ENCODE peak calls at places on chromosomes 1 and 21, in five cellular contexts. P, E, S, Y and W are unnamed samples.
A peak's percentile ranks its signal among the peaks of the same experiment; 100 is the strongest.

GRCh38 chr1:65068202-65069011 is 79.6 kb upstream of the AK4 start:
- DNase-seq in Y (peak; percentile 28), S (no peak), P (no peak), E (no peak), W (peak; percentile 14)

GRCh38 chr1:18515120-18515667 is 34.5 kb downstream of the KLHDC7A start:
- DNase-seq in E (no peak), P (no peak), Y (no peak), S (no peak), W (no peak)

GRCh38 chr1:182761396-182762395 is 27.9 kb upstream of the NPL start:
- DNase-seq in S (no peak), P (no peak), Y (peak; percentile 65), E (no peak), W (peak; percentile 35)

GRCh38 chr1:114310771-114311251 is 157.1 kb upstream of the SYT6 start:
- DNase-seq in S (peak; percentile 88), E (no peak), P (no peak), Y (no peak), W (no peak)

GRCh38 chr1:209863766-209864485 is 36.2 kb downstream of the UTP25 start:
- DNase-seq in S (no peak), Y (peak; percentile 60), E (no peak), P (no peak), W (no peak)

GRCh38 chr21:42421018-42421793 is 17.5 kb downstream of the UBASH3A start:
- DNase-seq in S (no peak), E (no peak), P (no peak), Y (no peak), W (no peak)

GRCh38 chr1:101452825-101453224 is 216.0 kb downstream of the S1PR1 start:
- DNase-seq in P (no peak), S (no peak), E (no peak), Y (no peak), W (no peak)

GRCh38 chr1:85569122-85569521 is 11.4 kb upstream of the CCN1 start:
- DNase-seq in P (no peak), Y (peak; percentile 59), S (peak; percentile 95), E (no peak), W (no peak)

GRCh38 chr1:158999301-159000069 is 10.2 kb upstream of the IFI16 start:
- DNase-seq in E (no peak), Y (peak; percentile 63), P (peak; percentile 93), S (peak; percentile 94), W (no peak)

GRCh38 chr1:205493241-205494085 is 11.0 kb upstream of the CDK18 start:
- DNase-seq in P (no peak), S (peak; percentile 83), E (no peak), Y (peak; percentile 85), W (no peak)

GRCh38 chr1:3417082-3417728 is 37.3 kb upstream of the ARHGEF16 start:
- DNase-seq in E (peak; percentile 56), Y (no peak), P (no peak), S (no peak), W (no peak)

GRCh38 chr1:30789388-30790255 is 32.0 kb upstream of the LAPTM5 start:
- DNase-seq in Y (no peak), S (no peak), E (no peak), P (no peak), W (no peak)

GRCh38 chr1:207282496-207283380 is 38.7 kb upstream of the CD55 start:
- DNase-seq in P (no peak), S (peak; percentile 67), E (no peak), Y (peak; percentile 9), W (no peak)

GRCh38 chr1:215114154-215114933 is 31.8 kb downstream of the KCNK2 start:
- DNase-seq in Y (peak; percentile 81), E (no peak), P (no peak), S (peak; percentile 88), W (no peak)

GRCh38 chr1:222334026-222334680 is 213.8 kb downstream of the HHIPL2 start:
- DNase-seq in E (no peak), P (no peak), S (peak; percentile 85), Y (peak; percentile 73), W (peak; percentile 1)

GRCh38 chr21:43359081-43359822 is 67.7 kb downstream of the SIK1 start:
- DNase-seq in Y (no peak), P (no peak), E (no peak), S (no peak), W (no peak)

GRCh38 chr1:200510228-200510623 is 100.4 kb upstream of the ZNF281 start:
- DNase-seq in P (peak; percentile 60), Y (peak; percentile 60), S (peak; percentile 67), E (peak; percentile 84), W (peak; percentile 87)

GRCh38 chr1:40409467-40409866 is 35.9 kb downstream of the SMAP2 start:
- DNase-seq in S (no peak), Y (no peak), P (no peak), E (no peak), W (no peak)

GRCh38 chr1:235455806-235456205 is 48.4 kb downstream of the B3GALNT2 start:
- DNase-seq in Y (no peak), E (no peak), P (no peak), S (no peak), W (no peak)

GRCh38 chr1:20187103-20187812 is 940 bp upstream of the PLA2G2C start:
- DNase-seq in E (peak; percentile 68), S (no peak), Y (no peak), P (no peak), W (no peak)

GRCh38 chr1:53982034-53982761 is 35.8 kb downstream of the LDLRAD1 start:
- DNase-seq in S (peak; percentile 52), Y (peak; percentile 14), E (no peak), P (no peak), W (no peak)

GRCh38 chr1:159211331-159212136 is 6.9 kb downstream of the ACKR1 start:
- DNase-seq in Y (no peak), S (peak; percentile 47), E (peak; percentile 63), P (no peak), W (peak; percentile 58)

GRCh38 chr1:12454406-12455391 is 163.3 kb downstream of the DHRS3 start:
- DNase-seq in S (peak; percentile 94), E (peak; percentile 44), Y (no peak), P (peak; percentile 81), W (no peak)

DNA sequence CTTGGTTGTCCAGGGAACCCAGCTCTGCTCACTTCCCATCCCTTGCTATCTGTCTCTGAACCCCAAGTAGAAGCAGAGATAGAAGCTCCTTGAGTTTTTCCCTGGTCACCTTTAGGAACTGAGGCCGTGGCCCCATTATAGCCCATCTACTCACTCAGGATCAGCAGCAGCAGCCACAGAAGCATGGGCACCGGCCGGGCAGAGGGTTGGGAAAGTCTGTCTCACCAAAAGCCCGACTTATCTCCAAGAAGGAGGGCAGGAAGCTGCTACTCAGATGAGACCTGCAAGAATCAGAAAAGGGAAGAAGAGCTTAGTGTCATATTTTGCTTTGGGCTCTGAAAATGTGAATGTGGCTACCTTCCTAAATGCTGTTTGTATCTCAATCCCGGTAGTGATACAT is 264 bp downstream of the FCRL3 start:
- DNase-seq in E (no peak), S (no peak), P (no peak), Y (no peak), W (no peak)
- H3K4me3 ChIP-seq in E (no peak overlapping the region), S (no peak overlapping the region), P (no peak overlapping the region), Y (no peak overlapping the region), W (no peak overlapping the region)

GRCh38 chr1:48903291-48903690 is 126.6 kb upstream of the BEND5 start:
- DNase-seq in S (no peak), Y (no peak), E (no peak), P (no peak), W (no peak)
- TF ChIP-seq CTCF in S (no peak), Y (no peak), E (no peak), P (no peak), W (no peak)

GRCh38 chr1:119147626-119148180 is 7.2 kb upstream of the WARS2 start:
- DNase-seq in Y (no peak), S (no peak), E (no peak), P (no peak), W (no peak)
- H3K4me3 ChIP-seq in Y (no peak overlapping the region), S (no peak overlapping the region), E (no peak overlapping the region), P (no peak overlapping the region), W (no peak overlapping the region)

GRCh38 chr21:18041012-18041411 is 203.6 kb upstream of the CHODL start:
- DNase-seq in Y (no peak), P (no peak), S (no peak), E (no peak), W (peak; percentile 28)
- TF ChIP-seq CTCF in Y (no peak), P (no peak), S (peak; percentile 27), E (no peak), W (peak; percentile 31)

DNA sequence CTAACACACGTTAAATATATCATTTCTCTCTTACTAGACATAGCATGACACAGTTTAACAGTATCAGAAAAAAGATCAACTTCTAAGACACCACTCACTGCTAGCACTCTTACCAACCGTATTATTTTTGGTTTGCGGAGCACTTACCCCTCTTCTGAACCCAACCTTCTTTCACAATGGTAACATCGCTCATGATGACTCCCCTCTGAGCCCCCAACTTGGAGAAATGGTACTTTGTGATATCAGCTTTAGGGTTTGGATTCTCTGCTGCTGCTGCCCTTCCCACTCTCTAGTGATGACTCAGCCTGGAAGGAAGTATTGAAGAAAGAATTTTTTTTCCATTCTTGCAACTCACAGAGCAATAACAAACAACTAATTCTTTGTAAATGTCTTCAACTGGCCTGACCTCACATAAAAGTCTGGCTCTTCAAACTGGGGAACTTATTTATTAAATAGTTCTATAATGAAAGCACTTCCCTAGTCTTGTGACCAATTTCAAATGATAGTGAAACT is 7.0 kb downstream of the AKT3 start:
- DNase-seq in P (peak; percentile 18), S (peak; percentile 85), E (no peak), Y (peak; percentile 81), W (no peak)
- H3K4me3 ChIP-seq in P (no peak overlapping the region), S (peak overlapping the region; percentile 25), E (no peak overlapping the region), Y (no peak overlapping the region), W (no peak overlapping the region)